ENCODE peak calls at places on chromosome 13, in five cellular contexts. K is stomach, F is AG10803, W is fibroblast of the aortic adventitia, C is astrocyte of the spinal cord. H is an unnamed sample.

GRCh38 chr13:70310720-70311119 is 202.5 kb upstream of the KLHL1 start:
- DNase-seq in F (no peak), C (peak; percentile 66), K (peak; percentile 39), W (no peak), H (no peak)

GRCh38 chr13:106362637-106363036 is 172.8 kb downstream of the EFNB2 start:
- DNase-seq in K (no peak), C (no peak), W (no peak), F (no peak), H (no peak)

GRCh38 chr13:30026909-30027308 is 176.5 kb upstream of the UBL3 start:
- DNase-seq in C (no peak), W (no peak), F (no peak), K (no peak), H (no peak)

GRCh38 chr13:39144941-39145533 is 106.8 kb downstream of the NHLRC3 start:
- DNase-seq in F (peak; percentile 68), W (peak; percentile 84), K (peak; percentile 33), C (peak; percentile 62), H (peak; percentile 68)

GRCh38 chr13:21435710-21436151 is 23.4 kb downstream of the ZDHHC20 start:
- DNase-seq in K (peak; percentile 68), F (peak; percentile 86), W (peak; percentile 91), C (peak; percentile 78), H (peak; percentile 87)

GRCh38 chr13:40221460-40222201 is 444.8 kb downstream of the FOXO1 start:
- DNase-seq in W (peak; percentile 38), K (no peak), F (peak; percentile 37), C (peak; percentile 72), H (peak; percentile 94)

GRCh38 chr13:50366488-50367174 is 351.4 kb downstream of the KCNRG start:
- DNase-seq in K (no peak), W (no peak), F (no peak), C (no peak), H (no peak)

GRCh38 chr13:30869491-30869890 is 36.6 kb upstream of the MEDAG start:
- DNase-seq in W (peak; percentile 86), C (peak; percentile 43), K (no peak), F (peak; percentile 53), H (peak; percentile 73)

GRCh38 chr13:54301085-54301484 is 1272.5 kb downstream of the OLFM4 start:
- DNase-seq in W (no peak), K (no peak), C (no peak), F (no peak), H (no peak)

GRCh38 chr13:31045621-31046081 is 113.2 kb downstream of the TEX26 start:
- DNase-seq in F (peak; percentile 89), K (peak; percentile 69), C (peak; percentile 95), W (peak; percentile 92), H (peak; percentile 94)

GRCh38 chr13:48038763-48039162 is 1.2 kb downstream of the NUDT15 start:
- DNase-seq in K (no peak), F (no peak), C (no peak), W (no peak), H (no peak)

GRCh38 chr13:36431204-36432105 is 840 bp upstream of the CCNA1 start:
- DNase-seq in W (no peak), C (no peak), K (no peak), F (no peak), H (no peak)

GRCh38 chr13:59261928-59262488 is 901.7 kb downstream of the DIAPH3 start:
- DNase-seq in K (no peak), W (peak; percentile 4), C (no peak), F (no peak), H (peak; percentile 1)

GRCh38 chr13:59666504-59666903 is 497.2 kb downstream of the DIAPH3 start:
- DNase-seq in W (peak; percentile 55), K (no peak), F (no peak), C (peak; percentile 18), H (no peak)

GRCh38 chr13:102591988-102592781 is 4.6 kb upstream of the TPP2 start:
- DNase-seq in K (peak; percentile 67), F (peak; percentile 75), C (peak; percentile 72), W (peak; percentile 82), H (peak; percentile 68)

GRCh38 chr13:44306401-44307192 is 67.0 kb upstream of the SERP2 start:
- DNase-seq in C (peak; percentile 99), K (peak; percentile 77), W (peak; percentile 99), F (peak; percentile 87), H (peak; percentile 93)

GRCh38 chr13:51280379-51280940 is 58.3 kb downstream of the FAM124A start:
- DNase-seq in W (no peak), C (no peak), F (no peak), K (no peak), H (no peak)

GRCh38 chr13:79380943-79381445 is 25.1 kb downstream of the RBM26 start:
- DNase-seq in C (no peak), F (no peak), K (no peak), W (no peak), H (no peak)

GRCh38 chr13:20439261-20439660 is 86.4 kb downstream of the CRYL1 start:
- DNase-seq in W (peak; percentile 51), F (peak; percentile 38), C (no peak), K (no peak), H (peak; percentile 36)

GRCh38 chr13:78689011-78689410 is 30.1 kb upstream of the OBI1 start:
- DNase-seq in F (no peak), K (no peak), W (peak; percentile 8), C (no peak), H (peak; percentile 6)

GRCh38 chr13:34412817-34413365 is 529.2 kb upstream of the NBEA start:
- DNase-seq in F (peak; percentile 45), W (peak; percentile 35), K (no peak), C (no peak), H (peak; percentile 23)

GRCh38 chr13:31001647-31002046 is 69.2 kb downstream of the TEX26 start:
- DNase-seq in W (peak; percentile 58), C (no peak), F (no peak), K (no peak), H (no peak)

GRCh38 chr13:111051656-111052232 is 63.4 kb upstream of the ARHGEF7 start:
- DNase-seq in C (no peak), F (no peak), K (no peak), W (no peak), H (no peak)

GRCh38 chr13:30142502-30143211 is 164.7 kb downstream of the KATNAL1 start:
- DNase-seq in C (peak; percentile 98), F (peak; percentile 100), K (no peak), W (peak; percentile 99), H (peak; percentile 99)

DNA sequence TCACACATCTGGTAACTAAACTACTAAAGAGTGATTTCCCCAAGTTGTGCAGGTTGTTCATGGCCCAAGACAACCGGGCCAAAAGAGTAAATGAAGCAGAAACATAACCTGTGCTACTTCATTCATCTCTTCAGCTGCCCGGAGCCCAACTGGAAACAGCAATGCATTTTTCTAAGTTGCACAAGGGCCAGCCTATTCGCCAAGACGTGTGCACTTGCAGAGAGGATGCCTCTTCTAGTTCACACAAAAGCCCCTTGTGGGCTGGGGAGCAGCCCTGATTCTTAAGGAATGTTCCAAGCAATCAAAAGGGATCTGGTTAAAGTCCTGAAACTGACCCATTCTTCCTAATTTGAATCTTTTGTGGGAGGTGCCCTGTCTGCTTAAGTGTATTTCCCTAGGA is 275.8 kb downstream of the SHISA2 start:
- DNase-seq in F (no peak), C (no peak), W (no peak), K (no peak), H (no peak)
- TF ChIP-seq CTCF in F (no peak), C (no peak), W (no peak), K (no peak), H (no peak)

GRCh38 chr13:93270769-93271753 is 44.5 kb downstream of the GPC6 start:
- DNase-seq in K (no peak), F (no peak), C (no peak), W (no peak), H (peak; percentile 74)
- H3K4me3 ChIP-seq in K (no peak overlapping the region), F (no peak overlapping the region), C (no peak overlapping the region), W (no peak overlapping the region), H (no peak overlapping the region)

GRCh38 chr13:45473627-45474026 is 8.9 kb downstream of the COG3 start:
- DNase-seq in C (no peak), F (no peak), K (no peak), W (no peak), H (no peak)
- TF ChIP-seq CTCF in C (peak; percentile 26), F (no peak), K (no peak), W (no peak), H (peak; percentile 16)

GRCh38 chr13:94967183-94968039 is 255.1 kb upstream of the SOX21 start:
- DNase-seq in C (peak; percentile 27), K (peak; percentile 29), F (no peak), W (peak; percentile 8), H (no peak)
- H3K4me3 ChIP-seq in C (peak overlapping the region; percentile 49), K (peak overlapping the region; percentile 51), F (peak overlapping the region; percentile 27), W (peak overlapping the region; percentile 44), H (peak overlapping the region; percentile 9)

DNA sequence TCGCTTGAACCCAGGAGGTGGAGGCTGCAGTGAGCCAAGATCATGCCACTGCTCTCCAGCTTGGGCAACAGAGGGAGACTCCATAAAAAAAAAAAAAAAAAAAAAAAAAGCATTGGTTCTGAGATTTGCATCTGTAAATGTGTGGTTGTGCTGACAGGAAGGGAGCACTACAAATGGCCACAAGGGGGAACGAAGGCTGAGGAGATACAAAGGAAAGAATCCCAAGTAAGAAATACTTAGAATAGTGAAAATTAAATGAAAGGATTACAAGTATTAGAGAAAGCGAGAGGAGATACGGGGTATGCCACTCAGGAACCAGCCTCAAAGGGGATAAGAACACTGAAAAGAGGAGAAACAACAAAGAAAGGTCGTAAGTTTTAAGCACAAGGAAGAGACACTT is 284.9 kb downstream of the KLF12 start:
- DNase-seq in W (peak; percentile 48), K (no peak), C (peak; percentile 57), F (peak; percentile 59), H (peak; percentile 44)
- TF ChIP-seq CTCF in W (peak; percentile 62), K (peak; percentile 18), C (peak; percentile 57), F (peak; percentile 63), H (peak; percentile 45)

DNA sequence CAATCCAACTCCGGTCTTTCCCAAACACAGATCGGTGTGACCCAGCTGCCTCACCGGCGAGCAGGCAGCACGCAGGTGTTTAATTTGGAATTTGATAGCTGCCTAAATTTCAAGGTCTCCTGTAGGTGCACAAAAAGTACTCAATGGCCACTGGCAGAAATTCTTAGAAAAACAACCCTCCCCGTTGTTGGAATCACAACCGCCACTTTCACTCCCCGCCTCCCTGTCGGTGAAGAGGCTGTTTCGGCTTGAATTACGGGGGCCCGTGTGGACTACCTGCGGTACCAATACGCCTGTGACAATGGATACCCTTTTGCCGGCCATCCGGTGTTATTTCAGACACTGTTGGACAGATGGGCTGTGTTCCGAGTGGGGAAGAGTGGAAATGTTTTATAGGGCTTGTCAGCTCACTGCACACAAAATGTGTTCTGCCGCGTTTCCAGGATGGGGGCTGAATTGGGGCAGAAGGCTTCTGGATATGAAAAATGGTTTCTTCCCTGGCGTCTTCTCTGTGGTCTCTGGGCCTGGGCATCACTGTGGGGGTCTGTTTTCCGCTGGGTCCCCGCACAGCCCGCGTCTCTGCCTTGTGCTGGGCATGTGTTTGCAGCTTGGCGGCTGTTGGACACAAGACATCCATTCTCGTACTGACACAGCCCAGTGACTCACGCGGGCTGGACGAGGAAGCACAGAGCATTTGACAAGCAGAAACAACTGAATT is 45.4 kb downstream of the ZIC5 start:
- DNase-seq in F (peak; percentile 25), C (peak; percentile 37), W (peak; percentile 14), K (peak; percentile 57), H (peak; percentile 3)
- H3K4me3 ChIP-seq in F (peak overlapping the region; percentile 27), C (peak overlapping the region; percentile 17), W (no peak overlapping the region), K (peak overlapping the region; percentile 27), H (no peak overlapping the region)

H was measured in fibroblast of villous mesenchyme.